ENCODE peak calls at places on chromosomes 6 and 20, in nine cellular contexts. U, Z, X, O, H, F, Q, Y and I are unnamed samples.

GRCh38 chr6:33613794-33614166 is 7.3 kb upstream of the ITPR3 start:
- DNase-seq in U (no peak), O (no peak), F (no peak), Y (no peak), H (no peak), Q (no peak), Z (peak; percentile 97), X (peak; percentile 82), I (no peak)

GRCh38 chr6:100232791-100233573 is 231.7 kb downstream of the SIM1 start:
- DNase-seq in O (no peak), U (no peak), H (no peak), F (no peak), X (no peak), Z (no peak), Y (no peak), Q (no peak), I (no peak)

GRCh38 chr6:56949261-56949660 is 5.6 kb upstream of the BEND6 start:
- DNase-seq in Z (peak; percentile 62), Q (no peak), H (no peak), F (no peak), U (no peak), Y (no peak), O (no peak), X (no peak), I (no peak)

GRCh38 chr6:73817238-73817637 is 121.2 kb downstream of the CD109 start:
- DNase-seq in Y (no peak), Z (no peak), H (no peak), Q (no peak), U (no peak), X (no peak), F (no peak), O (no peak), I (no peak)

GRCh38 chr20:37053230-37053950 is 42.4 kb downstream of the RBL1 start:
- DNase-seq in X (no peak), U (no peak), H (no peak), Y (no peak), O (no peak), F (no peak), Z (peak; percentile 1), Q (no peak), I (no peak)

GRCh38 chr6:36720251-36721141 is 22.9 kb downstream of the RAB44 start:
- DNase-seq in Z (no peak), X (no peak), U (no peak), H (no peak), Q (no peak), Y (no peak), F (no peak), O (no peak), I (no peak)

GRCh38 chr6:132084811-132085509 is 133.8 kb upstream of the CCN2 start:
- DNase-seq in Z (peak; percentile 93), Q (no peak), F (no peak), Y (no peak), U (no peak), X (peak; percentile 99), H (no peak), O (peak; percentile 81), I (no peak)

GRCh38 chr20:23159256-23159922 is 73.3 kb upstream of the CD93 start:
- DNase-seq in O (no peak), U (no peak), Q (no peak), Z (no peak), Y (no peak), F (no peak), H (no peak), X (no peak), I (no peak)

GRCh38 chr6:136737343-136738177 is 54.7 kb downstream of the MAP3K5 start:
- DNase-seq in O (no peak), X (peak; percentile 75), Z (peak; percentile 20), Y (no peak), H (no peak), F (no peak), U (no peak), Q (no peak), I (no peak)

GRCh38 chr6:136739501-136739900 is 52.8 kb downstream of the MAP3K5 start:
- DNase-seq in H (no peak), Y (no peak), Q (no peak), Z (no peak), U (no peak), X (no peak), F (no peak), O (no peak), I (no peak)

GRCh38 chr6:136738178-136739057 is 53.9 kb downstream of the MAP3K5 start:
- DNase-seq in Z (peak; percentile 16), O (no peak), X (peak; percentile 35), Y (no peak), F (no peak), H (no peak), Q (no peak), U (no peak), I (no peak)

GRCh38 chr6:136740050-136740974 is 52.0 kb downstream of the MAP3K5 start:
- DNase-seq in F (no peak), O (no peak), Q (no peak), H (no peak), X (no peak), Y (no peak), Z (no peak), U (no peak), I (no peak)

DNA sequence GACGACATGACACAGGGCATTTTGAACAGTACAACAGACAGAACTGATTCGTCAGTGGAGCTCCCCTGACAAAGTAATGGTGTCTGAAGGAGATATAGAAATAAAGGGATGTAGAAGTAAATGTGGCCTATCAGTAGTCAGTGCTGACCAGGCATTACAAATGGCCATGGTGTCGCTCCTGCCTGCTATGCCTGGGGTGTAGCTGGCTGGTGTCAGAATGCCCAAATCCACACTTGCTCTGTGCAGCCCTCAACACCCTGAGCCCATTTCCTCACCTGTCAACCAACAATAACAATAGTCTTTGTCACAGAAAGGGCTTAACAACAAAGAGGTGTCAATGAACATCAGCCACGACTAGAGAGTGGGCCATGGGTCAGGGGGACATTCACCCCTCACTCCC is 53.2 kb downstream of the MAP3K5 start:
- DNase-seq in Z (no peak), Q (no peak), U (no peak), O (no peak), H (no peak), F (no peak), X (no peak), Y (no peak), I (no peak)
- H3K27ac ChIP-seq in Z (no peak overlapping the region), Q (no peak overlapping the region), U (peak overlapping the region; percentile 76), O (no peak overlapping the region), H (no peak overlapping the region), F (no peak overlapping the region), X (no peak overlapping the region), Y (no peak overlapping the region), I (peak overlapping the region; percentile 80)

DNA sequence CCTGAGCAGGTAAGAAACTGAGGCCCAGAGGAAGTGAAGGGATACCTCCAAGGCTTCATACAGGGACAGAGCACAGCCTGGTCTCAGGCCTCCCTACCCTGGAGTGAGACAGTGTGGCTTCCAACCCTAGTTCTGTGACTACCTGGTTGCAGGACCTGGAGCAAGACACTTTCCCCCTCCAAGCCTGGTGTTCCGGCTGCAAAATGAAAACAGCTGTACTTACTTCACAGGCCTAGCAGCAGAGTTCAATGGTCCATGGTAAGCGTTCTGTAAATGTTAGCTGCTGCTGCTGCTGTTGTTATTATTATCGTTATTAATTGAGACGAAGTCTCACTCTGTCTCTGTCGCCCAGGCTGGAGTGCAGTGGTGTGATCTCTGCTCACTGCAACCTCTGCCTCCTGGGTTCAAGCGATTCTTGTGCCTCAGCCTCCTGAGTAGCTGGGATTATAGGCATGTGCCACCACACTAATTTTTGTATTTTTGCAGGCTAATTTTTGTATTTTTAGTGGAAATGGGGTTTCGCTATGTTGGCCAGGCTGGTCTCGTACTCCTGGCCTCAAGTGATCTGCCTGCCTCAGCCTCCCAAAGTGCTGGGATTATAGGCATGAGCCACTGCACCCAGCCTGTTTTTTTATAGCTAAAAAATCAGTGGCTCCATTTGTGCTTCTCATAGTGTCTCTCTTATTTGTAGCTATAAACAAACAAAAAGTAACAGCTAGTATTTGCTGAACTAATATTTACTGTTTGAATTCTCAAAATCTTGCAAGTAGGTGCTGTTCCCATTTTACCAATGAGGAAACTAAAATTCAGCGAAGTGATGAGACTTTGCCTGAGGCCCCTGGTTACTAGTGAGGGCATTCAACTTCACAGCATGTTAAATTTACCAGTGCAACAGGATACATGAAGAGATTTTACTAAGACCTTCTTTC is 41.9 kb downstream of the COX4I2 start:
- DNase-seq in F (no peak), U (no peak), H (no peak), Q (no peak), Y (no peak), Z (no peak), X (no peak), O (no peak), I (no peak)
- H3K4me1 ChIP-seq in F (peaks cover 21% of the 10 kb centered on the region), U (peaks cover 100% of the 10 kb centered on the region), H (peaks cover 96% of the 10 kb centered on the region), Q (peaks cover 41% of the 10 kb centered on the region), Y (peaks cover 95% of the 10 kb centered on the region), Z (peaks cover 29% of the 10 kb centered on the region), X (peaks cover 36% of the 10 kb centered on the region), O (peaks cover 21% of the 10 kb centered on the region), I (peaks cover 85% of the 10 kb centered on the region)

GRCh38 chr20:13296070-13296469 is 75.0 kb downstream of the ISM1 start:
- DNase-seq in O (no peak), H (no peak), U (no peak), Q (no peak), Z (no peak), Y (no peak), F (no peak), X (no peak), I (no peak)

GRCh38 chr20:13295637-13296036 is 74.6 kb downstream of the ISM1 start:
- DNase-seq in Z (no peak), Y (no peak), O (no peak), H (no peak), X (no peak), F (no peak), U (no peak), Q (no peak), I (no peak)

GRCh38 chr20:13299401-13299800 is 78.3 kb downstream of the ISM1 start:
- DNase-seq in U (no peak), Q (no peak), Z (no peak), F (no peak), H (no peak), O (no peak), X (no peak), Y (no peak), I (no peak)

GRCh38 chr20:13298692-13299373 is 77.8 kb downstream of the ISM1 start:
- DNase-seq in H (no peak), Z (no peak), X (no peak), O (no peak), Q (no peak), Y (no peak), U (no peak), F (peak; percentile 61), I (no peak)

GRCh38 chr20:13297105-13297899 is 76.2 kb downstream of the ISM1 start:
- DNase-seq in H (no peak), Y (no peak), U (no peak), X (no peak), Q (no peak), O (no peak), Z (no peak), F (no peak), I (no peak)
- H3K4me3 ChIP-seq in H (no peak overlapping the region), Y (no peak overlapping the region), U (no peak overlapping the region), X (no peak overlapping the region), Q (no peak overlapping the region), O (no peak overlapping the region), Z (no peak overlapping the region), F (no peak overlapping the region), I (no peak overlapping the region)

DNA sequence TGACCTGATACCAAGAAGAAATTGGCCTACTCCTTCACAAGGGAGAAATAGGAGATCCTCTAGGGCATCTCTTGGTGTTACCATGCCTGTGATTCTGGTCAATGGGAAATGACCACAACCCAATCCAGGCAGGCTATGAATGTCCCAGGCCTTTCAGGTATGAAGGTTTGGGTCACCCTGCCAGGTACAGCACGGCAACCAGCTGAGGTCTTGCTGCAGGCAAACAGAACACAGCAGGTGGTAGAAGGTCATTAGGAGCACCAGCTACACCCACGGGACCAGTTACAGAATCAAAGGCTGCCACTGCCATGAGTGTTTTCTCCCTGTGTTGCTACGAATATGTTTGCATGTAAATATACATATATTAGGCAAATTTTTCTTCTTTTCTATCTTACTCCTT is 202.3 kb downstream of the ERMARD start:
- DNase-seq in O (no peak), Z (no peak), F (no peak), H (no peak), Q (no peak), X (no peak), U (no peak), Y (no peak), I (no peak)
- H3K27ac ChIP-seq in O (no peak overlapping the region), Z (no peak overlapping the region), F (no peak overlapping the region), H (no peak overlapping the region), Q (no peak overlapping the region), X (no peak overlapping the region), U (no peak overlapping the region), Y (no peak overlapping the region), I (no peak overlapping the region)